ENCODE peak calls at places on chromosomes 11 and 22, in five cellular contexts. E, L, U, I and M are unnamed samples.

GRCh38 chr11:95104916-95105315 is 15.3 kb downstream of the ENDOD1 start:
- DNase-seq in E (no peak), L (no peak), U (no peak), I (no peak), M (no peak)

GRCh38 chr11:20775331-20775730 is 105.9 kb downstream of the NELL1 start:
- DNase-seq in E (no peak), L (no peak), U (no peak), I (no peak), M (no peak)

GRCh38 chr11:87286338-87286737 is 248.6 kb downstream of the TMEM135 start:
- DNase-seq in E (no peak), L (no peak), U (no peak), I (no peak), M (no peak)

GRCh38 chr11:45171550-45171949 is 25.1 kb downstream of the PRDM11 start:
- DNase-seq in E (no peak), L (no peak), U (no peak), I (no peak), M (no peak)

GRCh38 chr22:32994046-32994827 is 63.9 kb downstream of the SYN3 start:
- DNase-seq in E (no peak), L (no peak), U (no peak), I (no peak), M (no peak)

GRCh38 chr11:57680552-57680874 is 12.6 kb downstream of the ZDHHC5 start:
- DNase-seq in E (no peak), L (no peak), U (peak; percentile 45), I (no peak), M (no peak)

GRCh38 chr11:10050561-10050960 is 243.5 kb downstream of the SBF2 start:
- DNase-seq in E (no peak), L (no peak), U (no peak), I (no peak), M (no peak)

GRCh38 chr11:8722156-8722555 is 39.6 kb downstream of the RPL27A start:
- DNase-seq in E (no peak), L (peak; percentile 49), U (no peak), I (peak; percentile 62), M (no peak)

GRCh38 chr11:115334932-115335788 is 169.1 kb downstream of the CADM1 start:
- DNase-seq in E (peak; percentile 34), L (no peak), U (peak; percentile 51), I (no peak), M (no peak)

GRCh38 chr11:48154162-48154561 is 62.4 kb upstream of the OR4B1 start:
- DNase-seq in E (no peak), L (no peak), U (peak; percentile 49), I (no peak), M (no peak)

GRCh38 chr11:45982656-45983470 is 60.4 kb downstream of the LARGE2 start:
- DNase-seq in E (peak; percentile 54), L (no peak), U (peak; percentile 96), I (peak; percentile 34), M (peak; percentile 35)

GRCh38 chr22:19131685-19132015 is 542 bp downstream of the TSSK2 start:
- DNase-seq in E (no peak), L (no peak), U (no peak), I (no peak), M (no peak)

GRCh38 chr11:62025429-62026105 is 58.1 kb upstream of the FTH1 start:
- DNase-seq in E (no peak), L (peak; percentile 85), U (peak; percentile 67), I (peak; percentile 27), M (no peak)

GRCh38 chr11:101523193-101523592 is 60.6 kb downstream of the TRPC6 start:
- DNase-seq in E (no peak), L (no peak), U (no peak), I (no peak), M (no peak)

GRCh38 chr11:45906096-45906682 is 882 bp downstream of the FREY1 start:
- DNase-seq in E (no peak), L (peak; percentile 42), U (no peak), I (no peak), M (no peak)

GRCh38 chr11:102530558-102530957 is at the start of gene MMP7:
- DNase-seq in E (no peak), L (no peak), U (no peak), I (no peak), M (no peak)

GRCh38 chr11:24233041-24233440 is 263.8 kb upstream of the LUZP2 start:
- DNase-seq in E (no peak), L (no peak), U (no peak), I (no peak), M (no peak)

DNA sequence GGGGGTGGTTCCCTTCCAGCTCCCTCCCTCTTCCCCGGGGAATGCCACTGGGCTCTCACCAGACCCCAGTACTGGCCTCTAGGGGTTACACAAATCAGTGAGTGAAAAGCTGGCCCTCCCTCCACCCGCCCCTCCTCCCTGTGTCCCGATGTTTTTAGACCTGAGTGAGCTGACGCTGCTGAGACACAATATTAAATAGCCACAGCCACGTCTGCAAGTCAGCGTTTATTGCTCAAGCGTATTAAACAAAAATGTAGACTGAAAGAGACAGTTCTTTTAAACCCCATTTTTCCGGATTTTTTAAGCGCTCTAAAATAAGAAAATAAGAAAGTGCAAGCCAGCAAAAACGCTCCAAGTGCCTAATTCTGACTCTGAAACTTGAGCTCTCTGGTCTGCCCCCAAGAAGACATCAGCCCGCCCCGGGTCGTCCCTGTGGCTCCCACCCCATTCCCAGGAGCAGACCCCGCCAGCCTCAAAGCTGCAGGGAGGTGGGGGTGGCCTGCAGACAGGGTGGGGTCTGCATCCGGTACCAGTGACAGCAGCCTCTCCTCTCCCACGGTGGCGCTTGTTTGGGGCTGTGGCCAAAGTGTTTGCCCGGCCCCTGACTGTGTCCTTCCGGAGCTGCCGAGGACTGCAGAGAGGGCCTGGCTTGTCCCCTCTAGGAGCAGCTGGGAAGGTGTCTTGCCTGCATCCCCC is 1.2 kb upstream of the TTLL8 start:
- DNase-seq in E (peak; percentile 72), L (no peak), U (peak; percentile 53), I (no peak), M (peak; percentile 47)
- TF ChIP-seq CTCF in E (peak; percentile 24), L (no peak), U (peak; percentile 19), I (no peak), M (peak; percentile 3)

GRCh38 chr11:130448416-130449068 is at the start of gene ADAMTS15:
- DNase-seq in E (peak; percentile 97), L (peak; percentile 87), U (peak; percentile 97), I (peak; percentile 65), M (peak; percentile 90)
- H3K4me3 ChIP-seq in E (peak within 1 kb of the TSS; percentile 59), L (peak within 1 kb of the TSS; percentile 42), U (peak within 1 kb of the TSS; percentile 54), I (peak within 1 kb of the TSS; percentile 52), M (peak within 1 kb of the TSS; percentile 57)

GRCh38 chr22:49108636-49109315 is 718.9 kb downstream of the BRD1 start:
- DNase-seq in E (no peak), L (no peak), U (no peak), I (no peak), M (no peak)
- H3K9me3 ChIP-seq in E (no peaks in the 10 kb centered on the region), L (no peaks in the 10 kb centered on the region), U (no peaks in the 10 kb centered on the region), I (no peaks in the 10 kb centered on the region), M (peaks cover 6% of the 10 kb centered on the region)

GRCh38 chr11:64629796-64630562 is 39.0 kb downstream of the SLC22A12 start:
- DNase-seq in E (peak; percentile 55), L (no peak), U (peak; percentile 37), I (no peak), M (peak; percentile 34)
- TF ChIP-seq CTCF in E (no peak), L (no peak), U (peak; percentile 31), I (no peak), M (no peak)

GRCh38 chr11:91932151-91932821 is 292.3 kb upstream of the FAT3 start:
- DNase-seq in E (no peak), L (no peak), U (peak; percentile 48), I (no peak), M (peak; percentile 75)
- H3K4me3 ChIP-seq in E (no peak overlapping the region), L (no peak overlapping the region), U (no peak overlapping the region), I (no peak overlapping the region), M (peak overlapping the region; percentile 44)